ENCODE peak calls at places on chromosomes 2 and 18, in four cellular contexts. One of them, this sample, is unnamed. For H3K4me1, the result is how much of the 10 kb centered on the place peaks cover.

GRCh38 chr2:9782197-9782719 is 61.0 kb upstream of the TAF1B start:
- DNase-seq in fibroblast of lung: no peak
- DNase-seq in Karpas-422: no peak
- DNase-seq in IMR-90: no peak
- DNase-seq in this sample: no peak

GRCh38 chr2:110745048-110745447 is 12.7 kb downstream of the ACOXL start:
- DNase-seq in fibroblast of lung: no peak
- DNase-seq in Karpas-422: no peak
- DNase-seq in IMR-90: no peak
- DNase-seq in this sample: no peak

GRCh38 chr18:57834616-57835015 is 31.5 kb upstream of the ATP8B1 start:
- DNase-seq in fibroblast of lung: no peak
- DNase-seq in Karpas-422: no peak
- DNase-seq in IMR-90: no peak
- DNase-seq in this sample: no peak

GRCh38 chr2:158756976-158757375 is 38.1 kb upstream of the DAPL1 start:
- DNase-seq in fibroblast of lung: no peak
- DNase-seq in Karpas-422: no peak
- DNase-seq in IMR-90: peak
- DNase-seq in this sample: no peak

GRCh38 chr2:23617167-23617787 is 232.3 kb downstream of the KLHL29 start:
- DNase-seq in fibroblast of lung: peak
- DNase-seq in Karpas-422: no peak
- DNase-seq in IMR-90: peak
- DNase-seq in this sample: no peak

GRCh38 chr2:48205137-48205798 is 299.0 kb upstream of the FBXO11 start:
- DNase-seq in fibroblast of lung: peak
- DNase-seq in Karpas-422: no peak
- DNase-seq in IMR-90: peak
- DNase-seq in this sample: no peak

GRCh38 chr2:241363316-241363879 is 7.3 kb downstream of the FARP2 start:
- DNase-seq in fibroblast of lung: no peak
- DNase-seq in Karpas-422: no peak
- DNase-seq in IMR-90: no peak
- DNase-seq in this sample: no peak

GRCh38 chr2:15965564-15966019 is 25.2 kb downstream of the MYCN start:
- DNase-seq in fibroblast of lung: no peak
- DNase-seq in Karpas-422: no peak
- DNase-seq in IMR-90: no peak
- DNase-seq in this sample: no peak

GRCh38 chr2:179275280-179276013 is 10.8 kb upstream of the SESTD1 start:
- DNase-seq in fibroblast of lung: peak
- DNase-seq in Karpas-422: no peak
- DNase-seq in IMR-90: peak
- DNase-seq in this sample: no peak

GRCh38 chr18:21167641-21168372 is 56.2 kb upstream of the ROCK1 start:
- DNase-seq in fibroblast of lung: no peak
- DNase-seq in Karpas-422: no peak
- DNase-seq in IMR-90: no peak
- DNase-seq in this sample: peak

GRCh38 chr2:182587831-182588230 is 128.2 kb upstream of the DNAJC10 start:
- DNase-seq in fibroblast of lung: peak
- DNase-seq in Karpas-422: no peak
- DNase-seq in IMR-90: peak
- DNase-seq in this sample: no peak

GRCh38 chr2:1677833-1678165 is 66.5 kb downstream of the PXDN start:
- DNase-seq in fibroblast of lung: no peak
- DNase-seq in Karpas-422: no peak
- DNase-seq in IMR-90: no peak
- DNase-seq in this sample: no peak

GRCh38 chr18:55096261-55097026 is 137.2 kb upstream of the CCDC68 start:
- DNase-seq in fibroblast of lung: peak
- DNase-seq in Karpas-422: peak
- DNase-seq in IMR-90: peak
- DNase-seq in this sample: no peak

GRCh38 chr2:71943238-71944182 is 204.2 kb downstream of the CYP26B1 start:
- DNase-seq in fibroblast of lung: peak
- DNase-seq in Karpas-422: no peak
- DNase-seq in IMR-90: no peak
- DNase-seq in this sample: no peak

GRCh38 chr2:23745726-23746105 is 181.2 kb downstream of the ATAD2B start:
- DNase-seq in fibroblast of lung: peak
- DNase-seq in Karpas-422: no peak
- DNase-seq in IMR-90: peak
- DNase-seq in this sample: no peak

DNA sequence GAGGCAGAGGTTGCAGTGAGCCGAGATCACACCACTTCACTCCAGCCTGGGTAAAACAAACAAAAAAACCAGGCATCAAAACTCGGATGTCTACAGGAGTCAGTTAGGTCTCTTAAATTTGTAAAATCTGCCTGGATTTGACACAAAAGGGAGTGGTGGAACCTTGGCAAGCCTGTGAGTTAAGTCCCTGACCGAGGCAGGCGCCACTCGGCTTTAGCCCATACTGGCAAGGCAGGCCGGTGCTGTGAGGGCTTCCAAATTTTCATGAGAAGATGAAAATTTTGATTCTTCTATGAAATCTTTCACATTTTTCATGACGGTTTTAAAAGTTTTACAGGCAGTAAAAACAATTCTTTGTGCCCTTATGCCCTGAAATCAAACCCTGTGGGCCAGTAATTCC is 165.8 kb downstream of the FMNL2 start:
- DNase-seq in fibroblast of lung: no peak
- DNase-seq in Karpas-422: no peak
- DNase-seq in IMR-90: no peak
- DNase-seq in this sample: no peak
- H3K9ac ChIP-seq in fibroblast of lung: no peak
- H3K9ac ChIP-seq in Karpas-422: no peak
- H3K9ac ChIP-seq in IMR-90: no peak
- H3K9ac ChIP-seq in this sample: no peak

GRCh38 chr2:172438064-172438421 is 10.7 kb downstream of the ITGA6 start:
- DNase-seq in fibroblast of lung: no peak
- DNase-seq in Karpas-422: no peak
- DNase-seq in IMR-90: peak
- DNase-seq in this sample: no peak

GRCh38 chr2:172436889-172437288 is 9.5 kb downstream of the ITGA6 start:
- DNase-seq in fibroblast of lung: no peak
- DNase-seq in Karpas-422: no peak
- DNase-seq in IMR-90: no peak
- DNase-seq in this sample: no peak

GRCh38 chr2:172438741-172439508 is 11.5 kb downstream of the ITGA6 start:
- DNase-seq in fibroblast of lung: peak
- DNase-seq in Karpas-422: no peak
- DNase-seq in IMR-90: peak
- DNase-seq in this sample: no peak

GRCh38 chr2:172439509-172439860 is 12.1 kb downstream of the ITGA6 start:
- DNase-seq in fibroblast of lung: no peak
- DNase-seq in Karpas-422: no peak
- DNase-seq in IMR-90: no peak
- DNase-seq in this sample: no peak

GRCh38 chr2:172437419-172438063 is 10.2 kb downstream of the ITGA6 start:
- DNase-seq in fibroblast of lung: no peak
- DNase-seq in Karpas-422: no peak
- DNase-seq in IMR-90: no peak
- DNase-seq in this sample: no peak
- H3K4me1 ChIP-seq in fibroblast of lung: under half
- H3K4me1 ChIP-seq in Karpas-422: under half
- H3K4me1 ChIP-seq in IMR-90: under half
- H3K4me1 ChIP-seq in this sample: under half

GRCh38 chr2:61664190-61664589 is 126.0 kb upstream of the XPO1 start:
- DNase-seq in fibroblast of lung: no peak
- DNase-seq in Karpas-422: no peak
- DNase-seq in IMR-90: no peak
- DNase-seq in this sample: no peak
- H3K4me3 ChIP-seq in fibroblast of lung: no peak
- H3K4me3 ChIP-seq in Karpas-422: no peak
- H3K4me3 ChIP-seq in IMR-90: no peak
- H3K4me3 ChIP-seq in this sample: no peak

GRCh38 chr2:166376488-166376828 is 714 bp upstream of the SCN9A start:
- DNase-seq in fibroblast of lung: no peak
- DNase-seq in Karpas-422: no peak
- DNase-seq in IMR-90: no peak
- DNase-seq in this sample: no peak
- H3K9ac ChIP-seq in fibroblast of lung: peak
- H3K9ac ChIP-seq in Karpas-422: no peak
- H3K9ac ChIP-seq in IMR-90: peak
- H3K9ac ChIP-seq in this sample: peak